ENCODE peak calls at places on chromosome 20, in eight cellular contexts. A is astrocyte; R is tibial nerve; P is A549; H is PC-3; Q is NB4; G is CD4-positive, CD25-positive, alpha-beta regulatory T cell; Z is iPS DF 6.9. U is an unnamed sample.

GRCh38 chr20:20518263-20518662 is 150.4 kb downstream of the INSM1 start:
- DNase-seq in A (no peak), Z (no peak), Q (no peak), H (no peak), G (no peak), R (no peak), P (no peak), U (no peak)

GRCh38 chr20:52426856-52427255 is 235.3 kb upstream of the ZFP64 start:
- DNase-seq in R (no peak), Z (no peak), G (no peak), Q (no peak), A (no peak), P (no peak), H (no peak), U (no peak)

GRCh38 chr20:14477125-14477524 is 139.7 kb upstream of the FLRT3 start:
- DNase-seq in G (no peak), Q (no peak), P (peak), H (no peak), R (no peak), Z (no peak), A (no peak), U (no peak)

GRCh38 chr20:51412333-51412761 is 130.2 kb downstream of the NFATC2 start:
- DNase-seq in G (no peak), H (no peak), Z (no peak), Q (no peak), A (peak), R (no peak), P (no peak), U (no peak)

GRCh38 chr20:3470627-3471396 is at the start of gene ATRN:
- DNase-seq in H (peak), Q (peak), G (peak), Z (peak), R (peak), A (peak), P (peak), U (peak)

GRCh38 chr20:19880256-19881079 is 122.4 kb downstream of the RIN2 start:
- DNase-seq in P (peak), R (no peak), H (peak), Q (no peak), G (no peak), Z (no peak), A (peak), U (no peak)

GRCh38 chr20:56422131-56422823 is 10.2 kb downstream of the CASS4 start:
- DNase-seq in Z (no peak), H (peak), P (peak), R (no peak), G (no peak), Q (peak), A (peak), U (no peak)

GRCh38 chr20:48008850-48009535 is 223.7 kb upstream of the SULF2 start:
- DNase-seq in G (no peak), Q (no peak), H (no peak), P (no peak), A (peak), Z (no peak), R (no peak), U (no peak)

DNA sequence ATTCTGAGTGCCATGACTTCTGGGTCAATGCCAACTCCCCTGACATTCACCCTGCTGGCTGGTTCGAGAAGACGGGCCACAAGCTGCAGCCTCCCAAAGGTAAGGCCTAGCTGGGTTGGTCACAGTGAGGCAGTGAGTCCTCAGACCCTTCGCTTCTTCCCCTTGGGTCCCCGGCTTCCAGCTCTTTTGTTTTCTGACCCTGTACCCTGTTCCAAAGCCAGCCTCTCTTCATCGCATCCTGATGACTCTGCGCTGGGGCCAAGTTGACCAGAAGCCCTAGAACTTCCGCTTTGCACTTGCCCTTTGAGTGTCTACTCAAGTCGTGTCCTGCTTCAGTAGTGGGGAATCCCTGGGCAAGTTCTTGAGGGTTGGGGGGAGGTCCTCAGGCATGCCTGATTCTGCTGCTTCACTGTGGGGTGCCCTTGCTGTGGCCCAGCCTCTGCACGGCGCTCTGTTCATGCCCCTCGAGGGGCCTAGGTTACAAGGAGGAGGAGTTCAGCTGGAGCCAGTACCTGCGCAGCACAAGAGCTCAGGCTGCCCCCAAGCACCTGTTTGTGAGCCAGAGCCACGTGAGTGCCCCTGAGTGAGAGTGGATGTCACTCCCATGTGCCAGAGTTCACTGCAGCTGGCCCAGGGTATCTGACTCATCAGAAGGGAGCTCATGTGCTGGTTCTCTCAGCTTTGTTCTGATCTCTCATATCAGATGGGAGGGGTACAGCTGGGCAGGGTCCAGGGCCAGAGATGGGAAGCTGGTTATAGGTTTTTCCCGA is 23.0 kb downstream of the L3MBTL1 start:
- DNase-seq in P (no peak), Z (no peak), R (no peak), A (no peak), Q (no peak), H (no peak), G (no peak), U (no peak)
- H3K4me3 ChIP-seq in P (no peak), Z (no peak), R (no peak), A (no peak), Q (no peak), H (no peak), G (no peak), U (no peak)

GRCh38 chr20:40754372-40754943 is 65.4 kb upstream of the MAFB start:
- DNase-seq in H (no peak), R (no peak), A (no peak), G (no peak), Z (no peak), Q (no peak), P (no peak), U (no peak)

GRCh38 chr20:40757087-40757486 is 68.1 kb upstream of the MAFB start:
- DNase-seq in Z (no peak), G (no peak), R (no peak), P (no peak), A (no peak), Q (no peak), H (no peak), U (no peak)

GRCh38 chr20:40750541-40750940 is 61.5 kb upstream of the MAFB start:
- DNase-seq in G (no peak), Z (no peak), Q (no peak), P (no peak), H (no peak), A (no peak), R (no peak), U (no peak)

GRCh38 chr20:40749985-40750506 is 61.0 kb upstream of the MAFB start:
- DNase-seq in G (no peak), A (no peak), Z (no peak), H (no peak), P (no peak), R (no peak), Q (no peak), U (no peak)

GRCh38 chr20:40753472-40753871 is 64.4 kb upstream of the MAFB start:
- DNase-seq in P (no peak), A (no peak), R (no peak), Z (no peak), H (no peak), G (no peak), Q (peak), U (no peak)
- H3K4me3 ChIP-seq in P (no peak), A (no peak), R (no peak), Z (no peak), H (no peak), G (no peak), Q (no peak), U (no peak)

DNA sequence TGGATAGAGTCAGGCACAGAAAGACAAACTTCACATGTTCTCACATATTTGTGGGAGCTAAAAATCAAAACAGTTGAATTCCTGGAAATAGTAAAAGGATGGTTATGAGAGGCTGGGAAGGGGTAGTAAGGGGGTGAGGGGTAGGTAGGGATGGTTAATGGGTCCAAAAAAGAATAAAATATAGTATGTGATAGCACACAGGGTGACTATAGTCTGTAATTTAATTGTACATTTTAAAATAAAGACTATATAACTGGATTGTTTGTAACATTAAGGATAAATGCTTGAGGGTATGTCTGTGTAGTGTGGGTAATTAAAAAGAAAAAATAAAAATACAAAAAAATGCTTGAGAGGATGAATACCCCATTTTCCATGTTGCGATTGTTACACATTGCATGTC is 9.9 kb downstream of the SRSF6 start:
- DNase-seq in Q (no peak), H (no peak), R (no peak), Z (no peak), P (no peak), G (no peak), A (no peak), U (no peak)
- H3K4me3 ChIP-seq in Q (no peak), H (no peak), R (no peak), Z (no peak), P (no peak), G (no peak), A (no peak), U (no peak)

GRCh38 chr20:32472581-32473207 is 112.4 kb downstream of the NOL4L start:
- DNase-seq in G (no peak), R (no peak), H (no peak), Q (no peak), A (no peak), P (no peak), Z (no peak), U (no peak)

GRCh38 chr20:32473231-32474008 is 111.7 kb downstream of the NOL4L start:
- DNase-seq in P (no peak), Z (no peak), H (no peak), R (no peak), G (no peak), Q (no peak), A (no peak), U (no peak)

GRCh38 chr20:32474967-32475819 is 109.9 kb downstream of the NOL4L start:
- DNase-seq in A (peak), R (peak), H (peak), Z (no peak), Q (no peak), G (no peak), P (peak), U (peak)

GRCh38 chr20:32474009-32474716 is 111.0 kb downstream of the NOL4L start:
- DNase-seq in Q (no peak), P (no peak), A (no peak), R (no peak), G (no peak), H (no peak), Z (no peak), U (peak)

DNA sequence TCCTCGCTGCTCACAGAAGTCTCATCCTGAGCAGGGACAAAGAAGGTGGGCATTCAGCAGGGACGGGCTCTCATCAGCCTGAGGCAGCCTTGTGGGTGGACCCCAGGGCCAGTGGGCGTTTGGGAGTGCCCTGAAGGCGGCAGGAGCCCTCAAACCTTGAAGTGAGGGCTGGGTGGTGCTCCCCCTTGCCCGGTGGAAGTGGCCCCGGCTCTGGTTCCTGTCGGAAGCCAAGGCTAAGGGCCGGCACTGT is 110.5 kb downstream of the NOL4L start:
- DNase-seq in H (no peak), G (no peak), Q (no peak), P (no peak), R (no peak), Z (no peak), A (no peak), U (no peak)
- H3K4me3 ChIP-seq in H (peak), G (no peak), Q (no peak), P (peak), R (peak), Z (no peak), A (peak), U (peak)

DNA sequence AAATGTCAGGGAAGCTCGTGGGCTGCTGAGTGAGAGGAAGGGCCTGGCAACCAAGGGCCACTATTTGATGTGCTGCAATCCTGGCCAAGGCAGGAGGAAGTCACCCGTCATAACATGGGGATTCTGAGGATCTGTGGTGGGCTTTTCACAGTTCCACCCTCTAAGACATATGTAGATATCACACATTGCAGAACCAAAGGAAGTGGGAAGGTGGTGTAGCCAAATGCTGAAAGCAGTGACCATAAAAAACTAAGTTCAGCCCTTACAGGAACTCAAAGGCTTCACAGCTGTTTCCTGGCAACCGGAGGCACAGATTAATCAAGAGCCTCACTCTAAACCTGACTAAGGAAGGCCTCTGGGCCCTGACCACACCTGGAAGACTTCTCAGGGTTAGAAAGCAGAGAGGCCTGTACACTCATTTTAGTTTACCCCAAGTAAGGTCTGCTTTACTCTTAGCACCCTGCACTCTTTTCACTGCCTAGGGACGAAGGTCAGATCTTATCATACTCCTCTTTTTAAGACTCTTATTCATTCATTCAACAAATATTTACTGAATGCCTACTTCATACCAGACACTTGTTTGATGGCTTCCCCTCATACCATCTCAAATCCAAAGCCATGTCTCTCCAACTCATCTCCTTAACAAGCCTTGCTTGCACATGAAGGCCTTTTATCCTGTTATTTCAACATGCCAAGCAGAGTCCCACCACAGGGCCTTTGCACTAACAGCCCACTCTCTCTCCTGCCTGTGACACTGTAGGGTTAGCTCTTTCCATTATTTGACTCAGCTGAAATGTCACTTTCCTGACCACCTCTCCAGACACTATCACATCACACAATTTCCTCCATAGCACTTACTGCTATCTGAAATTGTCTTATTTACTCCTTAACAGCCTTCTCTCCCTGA is 2.6 kb downstream of the UBE2V1 start:
- DNase-seq in Q (peak), A (peak), G (no peak), H (peak), P (peak), R (no peak), Z (no peak), U (no peak)
- H3K4me3 ChIP-seq in Q (peak), A (peak), G (peak), H (peak), P (peak), R (no peak), Z (no peak), U (no peak)

GRCh38 chr20:38872491-38873049 is 53.6 kb upstream of the FAM83D start:
- DNase-seq in Q (no peak), P (no peak), R (no peak), H (no peak), Z (no peak), G (no peak), A (no peak), U (no peak)
- H3K4me3 ChIP-seq in Q (no peak), P (no peak), R (no peak), H (no peak), Z (no peak), G (peak), A (no peak), U (no peak)

GRCh38 chr20:62740286-62741141 is 31.9 kb downstream of the NTSR1 start:
- DNase-seq in Q (peak), G (peak), A (peak), H (peak), R (peak), Z (no peak), P (peak), U (no peak)

GRCh38 chr20:62737971-62738881 is 29.6 kb downstream of the NTSR1 start:
- DNase-seq in P (no peak), H (no peak), A (no peak), Z (no peak), Q (no peak), R (no peak), G (no peak), U (no peak)

GRCh38 chr20:62741191-62741676 is 32.6 kb downstream of the NTSR1 start:
- DNase-seq in R (no peak), Q (peak), G (no peak), Z (no peak), P (no peak), H (peak), A (no peak), U (no peak)

GRCh38 chr20:62739067-62739466 is 30.4 kb downstream of the NTSR1 start:
- DNase-seq in G (no peak), Z (no peak), R (no peak), H (no peak), Q (no peak), A (no peak), P (no peak), U (no peak)

GRCh38 chr20:62739581-62740285 is 31.1 kb downstream of the NTSR1 start:
- DNase-seq in H (peak), Z (no peak), P (no peak), G (peak), R (no peak), A (no peak), Q (peak), U (no peak)
- H3K4me3 ChIP-seq in H (peak), Z (no peak), P (no peak), G (peak), R (no peak), A (no peak), Q (peak), U (no peak)

GRCh38 chr20:36852187-36852586 is 23.8 kb upstream of the TLDC2 start:
- DNase-seq in G (no peak), R (no peak), H (no peak), A (no peak), Z (no peak), Q (no peak), P (no peak), U (no peak)
- H3K4me3 ChIP-seq in G (no peak), R (no peak), H (no peak), A (no peak), Z (no peak), Q (no peak), P (no peak), U (no peak)

U was measured in testis.